ENCODE peak calls at places on chromosomes 16 and 17, in six cellular contexts. I is HT1080; Q is activated T-helper 2 cell treated with anti-CD3 and anti-CD28 coated beads, Interferon-gamma antibody, Interleukin-2, Interleukin-4, amounts not matched to agents 10 μg/mL and 5 μg/mL and 100 μg/mL, durations not matched to agents 14 hours and 24 hours and 36 hours; V is choroid plexus epithelial cell; F is H1; A is gastrocnemius medialis. H is an unnamed sample.

GRCh38 chr17:66507103-66507923 is 204.9 kb downstream of the PRKCA start:
- DNase-seq in I (peak), Q (no peak), V (peak), F (no peak), A (peak), H (no peak)

GRCh38 chr17:78267257-78268073 is 36.0 kb downstream of the TMEM235 start:
- DNase-seq in I (no peak), Q (no peak), V (no peak), F (no peak), A (no peak), H (no peak)

GRCh38 chr17:70137451-70138230 is 31.7 kb upstream of the KCNJ2 start:
- DNase-seq in I (peak), Q (peak), V (peak), F (no peak), A (peak), H (peak)

GRCh38 chr16:68644715-68645493 is at the start of gene CDH3:
- DNase-seq in I (no peak), Q (no peak), V (no peak), F (peak), A (no peak), H (no peak)

GRCh38 chr17:80660527-80661198 is 116.0 kb downstream of the RPTOR start:
- DNase-seq in I (no peak), Q (no peak), V (no peak), F (no peak), A (no peak), H (no peak)

GRCh38 chr17:77096570-77097214 is 44.1 kb upstream of the SEC14L1 start:
- DNase-seq in I (peak), Q (no peak), V (peak), F (no peak), A (peak), H (peak)

GRCh38 chr17:30336369-30337171 is 2.7 kb upstream of the TMIGD1 start:
- DNase-seq in I (peak), Q (peak), V (peak), F (peak), A (no peak), H (no peak)

GRCh38 chr17:19238167-19238505 is 970 bp downstream of the EPN2 start:
- DNase-seq in I (no peak), Q (no peak), V (peak), F (no peak), A (no peak), H (no peak)

GRCh38 chr17:29115906-29116651 is 64.1 kb downstream of the MYO18A start:
- DNase-seq in I (peak), Q (peak), V (peak), F (peak), A (no peak), H (no peak)

GRCh38 chr17:10699861-10700260 is 2.5 kb downstream of the ADPRM start:
- DNase-seq in I (no peak), Q (no peak), V (peak), F (no peak), A (no peak), H (no peak)

GRCh38 chr17:11144358-11145233 is 96.4 kb upstream of the SHISA6 start:
- DNase-seq in I (peak), Q (no peak), V (peak), F (peak), A (no peak), H (no peak)

GRCh38 chr17:64732336-64733006 is 70.4 kb upstream of the SMURF2 start:
- DNase-seq in I (peak), Q (no peak), V (peak), F (no peak), A (no peak), H (no peak)

GRCh38 chr17:73003487-73003886 is 89.0 kb downstream of the SLC39A11 start:
- DNase-seq in I (peak), Q (no peak), V (no peak), F (no peak), A (no peak), H (no peak)

GRCh38 chr17:76241205-76241539 is 879 bp upstream of the RNF157 start:
- DNase-seq in I (no peak), Q (no peak), V (peak), F (no peak), A (no peak), H (peak)

GRCh38 chr16:74497761-74498160 is 76.5 kb upstream of the CLEC18B start:
- DNase-seq in I (no peak), Q (no peak), V (no peak), F (no peak), A (no peak), H (no peak)

GRCh38 chr17:17919169-17920107 is 52.8 kb downstream of the TOM1L2 start:
- DNase-seq in I (peak), Q (peak), V (peak), F (no peak), A (peak), H (peak)

GRCh38 chr17:13415877-13416416 is 185.8 kb downstream of the HS3ST3A1 start:
- DNase-seq in I (no peak), Q (no peak), V (peak), F (no peak), A (no peak), H (peak)

GRCh38 chr16:57516176-57516725 is 20.1 kb downstream of the CCDC102A start:
- DNase-seq in I (no peak), Q (no peak), V (no peak), F (no peak), A (no peak), H (no peak)

GRCh38 chr17:64448665-64449512 is at the start of gene MILR1:
- DNase-seq in I (peak), Q (no peak), V (peak), F (no peak), A (peak), H (peak)

GRCh38 chr16:29014561-29015029 is 29.7 kb downstream of the LAT start:
- DNase-seq in I (no peak), Q (no peak), V (no peak), F (no peak), A (no peak), H (no peak)